ENCODE peak calls at places on chromosomes 6 and 20, in four cellular contexts. L is H54; T is AG10803; X is activated naive CD4-positive, alpha-beta T cell. K is an unnamed sample.

GRCh38 chr20:23152308-23152892 is 66.3 kb upstream of the CD93 start:
- DNase-seq in L (no peak), T (peak), X (no peak), K (peak)

GRCh38 chr20:32206383-32207210 is 946 bp downstream of the PLAGL2 start:
- DNase-seq in X (no peak), L (no peak), T (no peak), K (no peak)

GRCh38 chr20:53081916-53082863 is 110.0 kb downstream of the TSHZ2 start:
- DNase-seq in L (no peak), X (no peak), T (no peak), K (peak)

GRCh38 chr6:142945446-142946180 is 637 bp upstream of the HIVEP2 start:
- DNase-seq in L (peak), T (no peak), X (peak), K (no peak)

GRCh38 chr6:80280258-80281010 is 174.0 kb downstream of the BCKDHB start:
- DNase-seq in L (no peak), T (peak), X (no peak), K (peak)

GRCh38 chr20:24700166-24700860 is 230.9 kb downstream of the SYNDIG1 start:
- DNase-seq in L (no peak), X (no peak), T (no peak), K (no peak)

GRCh38 chr6:19812512-19813119 is 24.6 kb upstream of the ID4 start:
- DNase-seq in T (peak), L (no peak), X (no peak), K (peak)

GRCh38 chr20:38434310-38434741 is 802 bp downstream of the SNHG17 start:
- DNase-seq in X (no peak), T (no peak), L (no peak), K (no peak)

GRCh38 chr6:34390531-34391013 is 1.9 kb downstream of the NUDT3 start:
- DNase-seq in X (no peak), L (no peak), T (no peak), K (no peak)

GRCh38 chr6:11613858-11614257 is 76.3 kb downstream of the TMEM170B start:
- DNase-seq in X (no peak), T (peak), L (peak), K (peak)

GRCh38 chr6:81800666-81801065 is 48.2 kb upstream of the TENT5A start:
- DNase-seq in T (no peak), X (no peak), L (no peak), K (no peak)

GRCh38 chr6:56874328-56874727 is 80.6 kb upstream of the BEND6 start:
- DNase-seq in L (no peak), T (no peak), X (no peak), K (no peak)

GRCh38 chr6:90284745-90285481 is 11.7 kb downstream of the BACH2 start:
- DNase-seq in T (peak), X (no peak), L (no peak), K (peak)

K was measured in astrocyte.